ENCODE peak calls at places on chromosomes 11 and 22, in eight cellular contexts. One of them, this sample, is unnamed.

GRCh38 chr22:49213731-49214352 is 613.8 kb downstream of the BRD1 start:
- DNase-seq in T1000: no peak
- DNase-seq in CD8-positive, alpha-beta T cell: no peak
- DNase-seq in psoas muscle: no peak
- DNase-seq in neural crest cell: no peak
- DNase-seq in SHP77: no peak
- DNase-seq in epithelial cell of esophagus: no peak
- DNase-seq in NCI-H1417: no peak
- DNase-seq in this sample: no peak

GRCh38 chr11:111334495-111335123 is 36.3 kb downstream of the POU2AF3 start:
- DNase-seq in T1000: no peak
- DNase-seq in CD8-positive, alpha-beta T cell: no peak
- DNase-seq in psoas muscle: no peak
- DNase-seq in neural crest cell: no peak
- DNase-seq in SHP77: peak
- DNase-seq in epithelial cell of esophagus: no peak
- DNase-seq in NCI-H1417: peak
- DNase-seq in this sample: no peak

GRCh38 chr22:40477683-40478348 is 107.4 kb downstream of the SGSM3 start:
- DNase-seq in T1000: no peak
- DNase-seq in CD8-positive, alpha-beta T cell: no peak
- DNase-seq in psoas muscle: no peak
- DNase-seq in neural crest cell: no peak
- DNase-seq in SHP77: no peak
- DNase-seq in epithelial cell of esophagus: no peak
- DNase-seq in NCI-H1417: no peak
- DNase-seq in this sample: no peak

GRCh38 chr11:28384418-28384817 is 276.2 kb downstream of the METTL15 start:
- DNase-seq in T1000: peak
- DNase-seq in CD8-positive, alpha-beta T cell: no peak
- DNase-seq in psoas muscle: no peak
- DNase-seq in neural crest cell: no peak
- DNase-seq in SHP77: no peak
- DNase-seq in epithelial cell of esophagus: peak
- DNase-seq in NCI-H1417: no peak
- DNase-seq in this sample: no peak

GRCh38 chr22:16601437-16602223 is 9.0 kb upstream of the CCT8L2 start:
- DNase-seq in T1000: peak
- DNase-seq in CD8-positive, alpha-beta T cell: no peak
- DNase-seq in psoas muscle: no peak
- DNase-seq in neural crest cell: no peak
- DNase-seq in SHP77: no peak
- DNase-seq in epithelial cell of esophagus: peak
- DNase-seq in NCI-H1417: no peak
- DNase-seq in this sample: no peak

GRCh38 chr22:36287881-36288515 is 35.1 kb downstream of the APOL1 start:
- DNase-seq in T1000: no peak
- DNase-seq in CD8-positive, alpha-beta T cell: no peak
- DNase-seq in psoas muscle: peak
- DNase-seq in neural crest cell: no peak
- DNase-seq in SHP77: no peak
- DNase-seq in epithelial cell of esophagus: no peak
- DNase-seq in NCI-H1417: no peak
- DNase-seq in this sample: no peak

GRCh38 chr11:47466701-47467250 is 17.8 kb upstream of the RAPSN start:
- DNase-seq in T1000: peak
- DNase-seq in CD8-positive, alpha-beta T cell: no peak
- DNase-seq in psoas muscle: peak
- DNase-seq in neural crest cell: no peak
- DNase-seq in SHP77: no peak
- DNase-seq in epithelial cell of esophagus: no peak
- DNase-seq in NCI-H1417: peak
- DNase-seq in this sample: no peak

GRCh38 chr11:11465280-11465679 is 112.2 kb upstream of the CSNK2A3 start:
- DNase-seq in T1000: no peak
- DNase-seq in CD8-positive, alpha-beta T cell: no peak
- DNase-seq in psoas muscle: no peak
- DNase-seq in neural crest cell: no peak
- DNase-seq in SHP77: no peak
- DNase-seq in epithelial cell of esophagus: no peak
- DNase-seq in NCI-H1417: no peak
- DNase-seq in this sample: no peak

GRCh38 chr11:35420371-35420770 is 1.0 kb upstream of the SLC1A2 start:
- DNase-seq in T1000: no peak
- DNase-seq in CD8-positive, alpha-beta T cell: no peak
- DNase-seq in psoas muscle: no peak
- DNase-seq in neural crest cell: no peak
- DNase-seq in SHP77: no peak
- DNase-seq in epithelial cell of esophagus: no peak
- DNase-seq in NCI-H1417: no peak
- DNase-seq in this sample: no peak

GRCh38 chr22:19810381-19811141 is 44.1 kb downstream of the GNB1L start:
- DNase-seq in T1000: no peak
- DNase-seq in CD8-positive, alpha-beta T cell: no peak
- DNase-seq in psoas muscle: no peak
- DNase-seq in neural crest cell: no peak
- DNase-seq in SHP77: no peak
- DNase-seq in epithelial cell of esophagus: no peak
- DNase-seq in NCI-H1417: no peak
- DNase-seq in this sample: no peak